ENCODE peak calls at places on chromosomes 6 and 20, in nine cellular contexts. One of them, this sample, is unnamed.

GRCh38 chr6:42532038-42532669 is 31.7 kb upstream of the UBR2 start:
- DNase-seq in bronchial epithelial cell: peak
- DNase-seq in heart right ventricle: no peak
- DNase-seq in AG04450: no peak
- DNase-seq in retinal pigment epithelial cell: peak
- DNase-seq in AG04449: no peak
- DNase-seq in colonic mucosa: peak
- DNase-seq in psoas muscle: no peak
- DNase-seq in H7: peak
- DNase-seq in this sample: no peak

GRCh38 chr6:133326584-133326983 is 85.4 kb downstream of the EYA4 start:
- DNase-seq in bronchial epithelial cell: peak
- DNase-seq in heart right ventricle: no peak
- DNase-seq in AG04450: no peak
- DNase-seq in retinal pigment epithelial cell: no peak
- DNase-seq in AG04449: no peak
- DNase-seq in colonic mucosa: no peak
- DNase-seq in psoas muscle: no peak
- DNase-seq in H7: no peak
- DNase-seq in this sample: no peak

GRCh38 chr6:123777554-123777953 is 26.1 kb upstream of the NKAIN2 start:
- DNase-seq in bronchial epithelial cell: peak
- DNase-seq in heart right ventricle: no peak
- DNase-seq in AG04450: no peak
- DNase-seq in retinal pigment epithelial cell: no peak
- DNase-seq in AG04449: no peak
- DNase-seq in colonic mucosa: no peak
- DNase-seq in psoas muscle: no peak
- DNase-seq in H7: no peak
- DNase-seq in this sample: peak

GRCh38 chr6:16511723-16512584 is 249.3 kb downstream of the ATXN1 start:
- DNase-seq in bronchial epithelial cell: peak
- DNase-seq in heart right ventricle: no peak
- DNase-seq in AG04450: no peak
- DNase-seq in retinal pigment epithelial cell: no peak
- DNase-seq in AG04449: no peak
- DNase-seq in colonic mucosa: no peak
- DNase-seq in psoas muscle: no peak
- DNase-seq in H7: no peak
- DNase-seq in this sample: no peak

GRCh38 chr6:72500669-72501068 is 121.2 kb upstream of the KCNQ5 start:
- DNase-seq in bronchial epithelial cell: no peak
- DNase-seq in heart right ventricle: no peak
- DNase-seq in AG04450: no peak
- DNase-seq in retinal pigment epithelial cell: no peak
- DNase-seq in AG04449: no peak
- DNase-seq in colonic mucosa: no peak
- DNase-seq in psoas muscle: no peak
- DNase-seq in H7: no peak
- DNase-seq in this sample: no peak

GRCh38 chr6:52725530-52726192 is 37.6 kb downstream of the GSTA2 start:
- DNase-seq in bronchial epithelial cell: peak
- DNase-seq in heart right ventricle: no peak
- DNase-seq in AG04450: no peak
- DNase-seq in retinal pigment epithelial cell: peak
- DNase-seq in AG04449: no peak
- DNase-seq in colonic mucosa: peak
- DNase-seq in psoas muscle: no peak
- DNase-seq in H7: no peak
- DNase-seq in this sample: no peak

GRCh38 chr6:165616116-165616515 is 46.9 kb downstream of the PDE10A start:
- DNase-seq in bronchial epithelial cell: no peak
- DNase-seq in heart right ventricle: no peak
- DNase-seq in AG04450: no peak
- DNase-seq in retinal pigment epithelial cell: no peak
- DNase-seq in AG04449: no peak
- DNase-seq in colonic mucosa: no peak
- DNase-seq in psoas muscle: no peak
- DNase-seq in H7: peak
- DNase-seq in this sample: peak

GRCh38 chr6:103893082-103893481 is 966.6 kb downstream of the HACE1 start:
- DNase-seq in bronchial epithelial cell: peak
- DNase-seq in heart right ventricle: no peak
- DNase-seq in AG04450: no peak
- DNase-seq in retinal pigment epithelial cell: no peak
- DNase-seq in AG04449: no peak
- DNase-seq in colonic mucosa: no peak
- DNase-seq in psoas muscle: no peak
- DNase-seq in H7: no peak
- DNase-seq in this sample: peak

GRCh38 chr6:161368514-161368913 is 94.7 kb upstream of the AGPAT4 start:
- DNase-seq in bronchial epithelial cell: no peak
- DNase-seq in heart right ventricle: no peak
- DNase-seq in AG04450: no peak
- DNase-seq in retinal pigment epithelial cell: no peak
- DNase-seq in AG04449: no peak
- DNase-seq in colonic mucosa: no peak
- DNase-seq in psoas muscle: no peak
- DNase-seq in H7: no peak
- DNase-seq in this sample: no peak

GRCh38 chr20:34311118-34312023 is 8.2 kb upstream of the AHCY start:
- DNase-seq in bronchial epithelial cell: no peak
- DNase-seq in heart right ventricle: no peak
- DNase-seq in AG04450: no peak
- DNase-seq in retinal pigment epithelial cell: no peak
- DNase-seq in AG04449: no peak
- DNase-seq in colonic mucosa: peak
- DNase-seq in psoas muscle: no peak
- DNase-seq in H7: peak
- DNase-seq in this sample: no peak

GRCh38 chr6:46954819-46955520 is 33.2 kb upstream of the ADGRF5 start:
- DNase-seq in bronchial epithelial cell: peak
- DNase-seq in heart right ventricle: no peak
- DNase-seq in AG04450: no peak
- DNase-seq in retinal pigment epithelial cell: no peak
- DNase-seq in AG04449: no peak
- DNase-seq in colonic mucosa: no peak
- DNase-seq in psoas muscle: no peak
- DNase-seq in H7: no peak
- DNase-seq in this sample: no peak

GRCh38 chr20:37902504-37903313 is at the start of gene VSTM2L:
- DNase-seq in bronchial epithelial cell: peak
- DNase-seq in heart right ventricle: no peak
- DNase-seq in AG04450: peak
- DNase-seq in retinal pigment epithelial cell: no peak
- DNase-seq in AG04449: no peak
- DNase-seq in colonic mucosa: no peak
- DNase-seq in psoas muscle: no peak
- DNase-seq in H7: peak
- DNase-seq in this sample: no peak

GRCh38 chr6:9581155-9581554 is 833.7 kb downstream of the TFAP2A start:
- DNase-seq in bronchial epithelial cell: no peak
- DNase-seq in heart right ventricle: no peak
- DNase-seq in AG04450: no peak
- DNase-seq in retinal pigment epithelial cell: no peak
- DNase-seq in AG04449: no peak
- DNase-seq in colonic mucosa: no peak
- DNase-seq in psoas muscle: no peak
- DNase-seq in H7: no peak
- DNase-seq in this sample: no peak

GRCh38 chr20:25486377-25486776 is 78.9 kb downstream of the GINS1 start:
- DNase-seq in bronchial epithelial cell: no peak
- DNase-seq in heart right ventricle: no peak
- DNase-seq in AG04450: peak
- DNase-seq in retinal pigment epithelial cell: no peak
- DNase-seq in AG04449: no peak
- DNase-seq in colonic mucosa: no peak
- DNase-seq in psoas muscle: no peak
- DNase-seq in H7: peak
- DNase-seq in this sample: peak

GRCh38 chr20:59028812-59029211 is 3.3 kb downstream of the ATP5F1E start:
- DNase-seq in bronchial epithelial cell: peak
- DNase-seq in heart right ventricle: no peak
- DNase-seq in AG04450: no peak
- DNase-seq in retinal pigment epithelial cell: no peak
- DNase-seq in AG04449: no peak
- DNase-seq in colonic mucosa: no peak
- DNase-seq in psoas muscle: no peak
- DNase-seq in H7: no peak
- DNase-seq in this sample: no peak
- H3K4me3 ChIP-seq in bronchial epithelial cell: peak
- H3K4me3 ChIP-seq in heart right ventricle: no peak
- H3K4me3 ChIP-seq in AG04450: peak
- H3K4me3 ChIP-seq in retinal pigment epithelial cell: peak
- H3K4me3 ChIP-seq in AG04449: peak
- H3K4me3 ChIP-seq in colonic mucosa: no peak
- H3K4me3 ChIP-seq in psoas muscle: peak
- H3K4me3 ChIP-seq in H7: no peak
- H3K4me3 ChIP-seq in this sample: peak

GRCh38 chr6:113630738-113631535 is 226.2 kb upstream of the MARCKS start:
- DNase-seq in bronchial epithelial cell: peak
- DNase-seq in heart right ventricle: no peak
- DNase-seq in AG04450: no peak
- DNase-seq in retinal pigment epithelial cell: no peak
- DNase-seq in AG04449: peak
- DNase-seq in colonic mucosa: no peak
- DNase-seq in psoas muscle: no peak
- DNase-seq in H7: no peak
- DNase-seq in this sample: peak
- H3K4me3 ChIP-seq in bronchial epithelial cell: no peak
- H3K4me3 ChIP-seq in heart right ventricle: no peak
- H3K4me3 ChIP-seq in AG04450: no peak
- H3K4me3 ChIP-seq in retinal pigment epithelial cell: no peak
- H3K4me3 ChIP-seq in AG04449: no peak
- H3K4me3 ChIP-seq in colonic mucosa: no peak
- H3K4me3 ChIP-seq in psoas muscle: peak
- H3K4me3 ChIP-seq in H7: no peak
- H3K4me3 ChIP-seq in this sample: no peak

GRCh38 chr20:45920795-45921617 is 9.1 kb upstream of the PLTP start:
- DNase-seq in bronchial epithelial cell: no peak
- DNase-seq in heart right ventricle: no peak
- DNase-seq in AG04450: no peak
- DNase-seq in retinal pigment epithelial cell: no peak
- DNase-seq in AG04449: no peak
- DNase-seq in colonic mucosa: no peak
- DNase-seq in psoas muscle: no peak
- DNase-seq in H7: no peak
- DNase-seq in this sample: no peak

GRCh38 chr20:45918182-45918737 is 6.3 kb upstream of the PLTP start:
- DNase-seq in bronchial epithelial cell: no peak
- DNase-seq in heart right ventricle: no peak
- DNase-seq in AG04450: no peak
- DNase-seq in retinal pigment epithelial cell: no peak
- DNase-seq in AG04449: no peak
- DNase-seq in colonic mucosa: no peak
- DNase-seq in psoas muscle: no peak
- DNase-seq in H7: no peak
- DNase-seq in this sample: peak

GRCh38 chr20:45919951-45920794 is 8.2 kb upstream of the PLTP start:
- DNase-seq in bronchial epithelial cell: no peak
- DNase-seq in heart right ventricle: no peak
- DNase-seq in AG04450: no peak
- DNase-seq in retinal pigment epithelial cell: no peak
- DNase-seq in AG04449: no peak
- DNase-seq in colonic mucosa: no peak
- DNase-seq in psoas muscle: no peak
- DNase-seq in H7: no peak
- DNase-seq in this sample: peak

GRCh38 chr20:45918779-45919535 is 7.0 kb upstream of the PLTP start:
- DNase-seq in bronchial epithelial cell: no peak
- DNase-seq in heart right ventricle: no peak
- DNase-seq in AG04450: no peak
- DNase-seq in retinal pigment epithelial cell: no peak
- DNase-seq in AG04449: no peak
- DNase-seq in colonic mucosa: no peak
- DNase-seq in psoas muscle: no peak
- DNase-seq in H7: no peak
- DNase-seq in this sample: no peak

DNA sequence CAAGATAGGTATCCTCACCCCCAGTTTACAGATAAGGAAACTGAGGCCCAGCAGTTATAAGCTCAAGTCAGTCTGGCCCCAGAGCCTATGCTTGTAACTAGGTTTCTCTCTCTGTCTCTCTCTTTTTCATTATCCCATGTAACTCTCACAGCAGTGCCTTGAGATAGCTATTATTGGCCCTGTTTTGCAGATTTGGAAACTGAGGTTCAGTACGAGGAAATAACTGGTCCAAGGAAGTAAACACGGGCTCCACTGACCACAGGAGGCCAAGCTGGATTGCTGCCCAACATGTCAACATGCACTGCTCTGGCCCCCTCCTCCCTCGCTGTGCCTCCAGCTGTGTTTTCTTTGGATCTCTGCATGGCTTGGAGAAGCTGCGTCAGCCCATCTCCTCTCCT is 7.6 kb upstream of the PLTP start:
- DNase-seq in bronchial epithelial cell: no peak
- DNase-seq in heart right ventricle: peak
- DNase-seq in AG04450: peak
- DNase-seq in retinal pigment epithelial cell: no peak
- DNase-seq in AG04449: no peak
- DNase-seq in colonic mucosa: peak
- DNase-seq in psoas muscle: peak
- DNase-seq in H7: no peak
- DNase-seq in this sample: peak
- H3K4me3 ChIP-seq in bronchial epithelial cell: no peak
- H3K4me3 ChIP-seq in heart right ventricle: no peak
- H3K4me3 ChIP-seq in AG04450: no peak
- H3K4me3 ChIP-seq in retinal pigment epithelial cell: no peak
- H3K4me3 ChIP-seq in AG04449: no peak
- H3K4me3 ChIP-seq in colonic mucosa: no peak
- H3K4me3 ChIP-seq in psoas muscle: no peak
- H3K4me3 ChIP-seq in H7: no peak
- H3K4me3 ChIP-seq in this sample: no peak

DNA sequence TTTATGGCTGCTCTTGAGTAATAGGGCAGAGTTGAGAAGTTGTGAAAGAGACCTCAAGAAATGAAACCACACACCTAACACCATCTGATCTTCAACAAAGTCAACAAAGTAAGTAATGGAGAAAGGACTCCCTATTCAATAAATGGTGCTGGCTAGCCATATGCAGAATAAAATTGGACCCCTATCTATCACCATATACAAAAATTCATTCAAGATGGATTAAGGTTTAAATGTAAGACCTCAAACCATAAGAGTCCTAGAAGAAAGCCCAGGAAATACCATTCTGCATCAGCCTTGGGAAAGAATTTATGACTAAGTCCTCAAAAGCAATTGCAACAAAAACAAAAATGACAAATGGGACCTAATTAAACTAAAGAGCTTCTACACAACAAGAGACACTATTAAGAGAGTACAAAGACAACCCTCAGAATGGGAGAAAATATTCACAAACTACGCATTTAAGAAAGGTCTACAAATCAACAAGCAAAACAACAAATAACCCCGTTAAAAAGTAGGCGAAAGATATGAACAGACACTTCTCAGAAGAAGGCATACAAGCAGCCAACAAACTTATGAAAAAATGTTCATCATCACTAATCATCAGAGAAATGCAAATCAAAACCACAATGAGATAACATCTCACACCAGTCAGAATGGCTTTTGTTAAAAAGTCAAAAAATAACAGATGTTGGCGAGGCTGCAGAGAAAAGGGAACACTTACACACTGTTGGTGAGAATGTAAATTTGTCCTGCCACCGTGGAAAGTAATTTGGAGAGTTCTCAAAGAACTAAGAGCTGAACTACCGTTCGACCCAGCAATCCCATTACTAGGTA is 4.0 kb downstream of the MAP3K5 start:
- DNase-seq in bronchial epithelial cell: peak
- DNase-seq in heart right ventricle: no peak
- DNase-seq in AG04450: peak
- DNase-seq in retinal pigment epithelial cell: peak
- DNase-seq in AG04449: no peak
- DNase-seq in colonic mucosa: no peak
- DNase-seq in psoas muscle: no peak
- DNase-seq in H7: no peak
- DNase-seq in this sample: peak
- H3K4me3 ChIP-seq in bronchial epithelial cell: no peak
- H3K4me3 ChIP-seq in heart right ventricle: no peak
- H3K4me3 ChIP-seq in AG04450: peak
- H3K4me3 ChIP-seq in retinal pigment epithelial cell: no peak
- H3K4me3 ChIP-seq in AG04449: no peak
- H3K4me3 ChIP-seq in colonic mucosa: no peak
- H3K4me3 ChIP-seq in psoas muscle: no peak
- H3K4me3 ChIP-seq in H7: no peak
- H3K4me3 ChIP-seq in this sample: no peak